ENCODE peak calls at places on chromosome 4, in five cellular contexts. O is uterus, W is Kasumi-1, F is aorta, T is NCI-H2171. D is an unnamed sample.

GRCh38 chr4:56757270-56757746 is 64.2 kb downstream of the SPINK2 start:
- DNase-seq in W (no peak), O (no peak), F (no peak), T (no peak), D (no peak)

GRCh38 chr4:2290488-2290887 is 28.6 kb upstream of the MXD4 start:
- DNase-seq in O (peak), W (no peak), F (no peak), T (no peak), D (no peak)

GRCh38 chr4:41619161-41619560 is 81.2 kb downstream of the LIMCH1 start:
- DNase-seq in O (no peak), F (no peak), W (no peak), T (no peak), D (no peak)

GRCh38 chr4:87567191-87567590 is 38.0 kb upstream of the SPARCL1 start:
- DNase-seq in W (no peak), T (no peak), O (no peak), F (no peak), D (no peak)

GRCh38 chr4:169254546-169254983 is 16.2 kb downstream of the SH3RF1 start:
- DNase-seq in F (peak), T (no peak), O (peak), W (no peak), D (no peak)

GRCh38 chr4:168604496-168605373 is 107.9 kb downstream of the PALLD start:
- DNase-seq in F (no peak), W (no peak), T (no peak), O (peak), D (peak)

GRCh38 chr4:48380583-48381167 is 39.3 kb downstream of the SLAIN2 start:
- DNase-seq in F (no peak), T (no peak), W (peak), O (no peak), D (no peak)

GRCh38 chr4:2284934-2285664 is 23.2 kb upstream of the MXD4 start:
- DNase-seq in O (peak), F (peak), W (peak), T (no peak), D (no peak)

GRCh38 chr4:168421671-168422070 is 58.6 kb downstream of the DDX60L start:
- DNase-seq in F (no peak), O (no peak), W (no peak), T (no peak), D (no peak)

GRCh38 chr4:147101678-147102077 is 156.0 kb upstream of the TTC29 start:
- DNase-seq in W (no peak), T (no peak), O (no peak), F (no peak), D (no peak)

GRCh38 chr4:107870916-107871786 is 46.4 kb downstream of the SGMS2 start:
- DNase-seq in O (no peak), T (no peak), F (no peak), W (no peak), D (no peak)

D was measured in substantia nigra.